ENCODE peak calls at places on chromosomes 5 and 9, in five cellular contexts. W is BE2C, A is SJSA1, Y is tibial nerve, X is OCI-LY7. I is an unnamed sample.

GRCh38 chr9:2464624-2465023 is 157.0 kb upstream of the VLDLR start:
- DNase-seq in W (no peak), A (no peak), X (no peak), Y (no peak), I (no peak)

GRCh38 chr9:116499986-116500871 is 186.9 kb upstream of the TRIM32 start:
- DNase-seq in Y (no peak), A (no peak), W (no peak), X (no peak), I (no peak)

GRCh38 chr5:170584446-170584845 is 80.6 kb downstream of the KCNIP1 start:
- DNase-seq in Y (no peak), A (no peak), X (no peak), W (no peak), I (no peak)

GRCh38 chr9:101915479-101915878 is 177.0 kb upstream of the GRIN3A start:
- DNase-seq in X (no peak), A (no peak), W (no peak), Y (no peak), I (no peak)

GRCh38 chr5:2783223-2783622 is 31.7 kb upstream of the IRX2 start:
- DNase-seq in A (no peak), X (no peak), Y (no peak), W (no peak), I (no peak)

GRCh38 chr9:91180240-91180929 is 181.3 kb downstream of the AUH start:
- DNase-seq in Y (no peak), X (no peak), W (no peak), A (peak; percentile 31), I (no peak)

GRCh38 chr5:104977530-104977929 is 1414.9 kb upstream of the NUDT12 start:
- DNase-seq in A (no peak), X (no peak), Y (no peak), W (no peak), I (no peak)

GRCh38 chr9:117703538-117703937 is 665 bp upstream of the TLR4 start:
- DNase-seq in W (no peak), X (no peak), A (no peak), Y (no peak), I (no peak)

GRCh38 chr9:115008536-115008935 is 78.1 kb upstream of the TNFSF8 start:
- DNase-seq in Y (no peak), X (no peak), W (no peak), A (peak; percentile 70), I (no peak)

GRCh38 chr9:116998305-116998704 is 311.2 kb downstream of the TRIM32 start:
- DNase-seq in X (peak; percentile 3), A (no peak), Y (no peak), W (no peak), I (no peak)

GRCh38 chr5:134103397-134103796 is 11.1 kb upstream of the TCF7 start:
- DNase-seq in X (no peak), A (no peak), Y (no peak), W (no peak), I (peak; percentile 65)

GRCh38 chr9:33458444-33458843 is 11.1 kb upstream of the AQP3 start:
- DNase-seq in W (no peak), Y (no peak), A (no peak), X (peak; percentile 52), I (peak; percentile 68)

DNA sequence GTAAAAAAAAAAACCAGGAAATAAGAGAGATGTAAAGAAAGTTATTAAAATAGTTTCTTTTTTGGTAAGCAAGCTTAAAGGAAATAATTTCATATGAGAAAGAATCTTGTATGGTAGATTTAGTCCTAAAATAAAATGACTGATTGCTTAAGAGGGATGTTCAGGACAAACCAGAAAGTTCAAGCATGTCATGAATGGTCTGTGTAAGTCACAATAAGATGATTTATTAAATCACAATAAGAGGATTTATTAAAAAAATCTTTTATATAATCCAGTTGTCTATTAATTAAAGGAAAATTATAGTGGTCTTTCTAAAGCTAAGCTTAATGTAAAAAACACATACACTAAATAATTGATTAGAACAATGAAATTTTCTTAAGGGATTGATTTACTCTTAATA is 91.8 kb upstream of the OR13F1 start:
- DNase-seq in W (no peak), A (no peak), X (peak; percentile 38), Y (no peak), I (no peak)
- H3K9me3 ChIP-seq in W (no peaks in the 10 kb centered on the region), A (peaks cover 2% of the 10 kb centered on the region), X (peaks cover 23% of the 10 kb centered on the region), Y (no peaks in the 10 kb centered on the region), I (no peaks in the 10 kb centered on the region)

GRCh38 chr9:131290039-131290766 is 680 bp downstream of the PLPP7 start:
- DNase-seq in X (no peak), Y (no peak), W (peak; percentile 49), A (no peak), I (no peak)

GRCh38 chr9:131290767-131291370 is 1.3 kb downstream of the PLPP7 start:
- DNase-seq in X (no peak), Y (no peak), W (no peak), A (no peak), I (no peak)

GRCh38 chr9:131289301-131290038 is at the start of gene PLPP7:
- DNase-seq in X (no peak), Y (peak; percentile 61), A (no peak), W (peak; percentile 86), I (no peak)

GRCh38 chr9:131291795-131292315 is 2.3 kb downstream of the PLPP7 start:
- DNase-seq in Y (no peak), A (no peak), W (no peak), X (no peak), I (no peak)

DNA sequence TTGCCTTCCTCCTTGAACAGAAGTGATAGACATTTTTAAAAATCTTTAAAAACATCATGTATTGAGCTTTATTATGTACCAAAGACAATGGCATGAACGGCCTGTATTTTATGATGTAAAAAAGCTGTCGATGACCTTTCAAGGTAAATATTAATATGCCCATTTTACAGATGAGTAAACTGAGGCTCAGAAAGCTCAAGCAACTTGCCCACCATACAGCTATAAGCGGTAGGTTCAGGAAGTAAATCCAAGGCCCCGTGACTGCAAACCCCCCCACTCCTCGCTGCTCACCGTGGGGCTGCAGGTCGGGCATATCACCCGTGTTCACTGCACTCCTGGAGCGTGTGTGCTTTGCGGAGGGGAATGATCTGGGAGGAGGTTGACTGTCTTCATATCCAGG is 3.4 kb downstream of the PLPP7 start:
- DNase-seq in W (no peak), Y (no peak), X (no peak), A (no peak), I (no peak)
- H3K4me1 ChIP-seq in W (peaks cover 8% of the 10 kb centered on the region), Y (peaks cover 15% of the 10 kb centered on the region), X (no peaks in the 10 kb centered on the region), A (no peaks in the 10 kb centered on the region), I (no peaks in the 10 kb centered on the region)

GRCh38 chr5:141431286-141431685 is 979 bp downstream of the PCDHGA12 start:
- DNase-seq in W (no peak), Y (no peak), A (no peak), X (no peak), I (no peak)
- H3K9me3 ChIP-seq in W (peaks cover 9% of the 10 kb centered on the region), Y (peaks cover 14% of the 10 kb centered on the region), A (peaks cover 29% of the 10 kb centered on the region), X (no peaks in the 10 kb centered on the region), I (peaks cover 16% of the 10 kb centered on the region)

DNA sequence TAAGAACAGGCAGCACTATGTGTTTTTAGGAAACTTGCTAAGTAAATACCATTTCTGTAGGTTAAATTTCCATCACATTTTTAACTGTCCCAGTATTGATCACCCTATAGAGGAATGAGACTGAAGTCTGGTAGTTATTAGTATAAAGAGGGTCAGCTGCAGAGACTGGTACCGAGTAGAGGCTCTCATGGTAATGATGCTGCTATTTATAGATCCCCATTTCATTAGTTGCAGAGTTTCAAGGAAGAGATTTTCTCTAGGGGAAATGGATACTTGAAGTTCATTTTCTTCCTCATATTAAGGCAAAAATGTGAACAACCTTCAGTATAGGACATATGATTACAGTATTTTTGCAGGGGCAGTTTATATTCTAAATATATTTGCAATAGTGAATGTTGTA is 14.5 kb downstream of the PBX3 start:
- DNase-seq in Y (no peak), W (no peak), A (no peak), X (no peak), I (no peak)
- H3K4me1 ChIP-seq in Y (peaks cover 62% of the 10 kb centered on the region), W (peaks cover 21% of the 10 kb centered on the region), A (peaks cover 5% of the 10 kb centered on the region), X (peaks cover 11% of the 10 kb centered on the region), I (peaks cover 6% of the 10 kb centered on the region)

GRCh38 chr9:108443741-108444140 is 412.0 kb downstream of the ACTL7B start:
- DNase-seq in W (no peak), A (no peak), Y (no peak), X (no peak), I (no peak)

GRCh38 chr9:108441251-108441650 is 414.5 kb downstream of the ACTL7B start:
- DNase-seq in X (no peak), A (no peak), W (no peak), Y (no peak), I (no peak)

GRCh38 chr9:108444400-108445358 is 411.1 kb downstream of the ACTL7B start:
- DNase-seq in A (peak; percentile 59), Y (no peak), W (no peak), X (no peak), I (no peak)

GRCh38 chr9:108442604-108443277 is 413.0 kb downstream of the ACTL7B start:
- DNase-seq in Y (no peak), A (no peak), W (no peak), X (no peak), I (no peak)

DNA sequence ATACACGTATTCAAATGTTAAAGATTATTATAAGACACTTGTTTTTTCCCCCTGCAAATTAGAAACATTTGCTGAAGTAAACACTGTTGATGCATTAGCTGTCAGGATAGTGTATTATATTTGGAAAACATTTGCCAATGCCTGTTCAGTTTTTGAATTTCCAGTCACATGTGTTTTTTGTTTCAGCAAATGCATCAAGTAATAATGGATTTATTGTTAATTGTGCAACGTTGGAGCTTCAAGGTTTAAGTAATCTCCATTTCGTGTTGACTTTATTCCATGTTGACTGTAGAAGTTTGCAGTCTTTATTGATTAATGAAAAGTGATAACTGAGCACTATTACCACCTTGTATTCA is 412.5 kb downstream of the ACTL7B start:
- DNase-seq in W (no peak), X (no peak), A (no peak), Y (no peak), I (no peak)
- H3K9me3 ChIP-seq in W (no peaks in the 10 kb centered on the region), X (no peaks in the 10 kb centered on the region), A (no peaks in the 10 kb centered on the region), Y (no peaks in the 10 kb centered on the region), I (no peaks in the 10 kb centered on the region)

DNA sequence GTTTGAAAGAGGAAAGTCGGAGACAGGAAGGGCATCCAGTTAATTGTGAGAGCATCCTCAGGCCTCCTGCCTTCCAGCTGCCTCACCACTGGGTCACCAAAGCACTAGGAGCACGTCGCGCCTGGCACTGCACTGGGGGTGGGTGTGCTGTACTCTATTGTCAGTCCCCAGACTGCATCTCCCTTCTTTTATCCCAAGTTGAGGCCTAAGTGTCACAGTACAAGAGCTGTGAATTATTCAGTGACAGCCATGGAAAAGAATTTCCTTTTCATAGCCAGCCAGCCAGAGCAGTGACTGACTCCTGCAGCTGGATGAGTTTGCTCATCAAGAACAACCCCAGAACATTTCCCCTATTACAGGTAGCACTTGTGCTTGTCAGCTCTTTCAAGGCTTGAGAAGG is 16.3 kb downstream of the CLTA start:
- DNase-seq in Y (no peak), A (no peak), X (no peak), W (no peak), I (no peak)
- H3K4me1 ChIP-seq in Y (peaks cover 49% of the 10 kb centered on the region), A (peaks cover 6% of the 10 kb centered on the region), X (no peaks in the 10 kb centered on the region), W (peaks cover 10% of the 10 kb centered on the region), I (peaks cover 14% of the 10 kb centered on the region)

GRCh38 chr5:1553642-1554409 is 30.1 kb upstream of the LPCAT1 start:
- DNase-seq in Y (no peak), A (peak; percentile 40), W (no peak), X (no peak), I (no peak)
- H3K9me3 ChIP-seq in Y (no peaks in the 10 kb centered on the region), A (no peaks in the 10 kb centered on the region), W (no peaks in the 10 kb centered on the region), X (no peaks in the 10 kb centered on the region), I (no peaks in the 10 kb centered on the region)